ENCODE peak calls at places on chromosomes 7 and 10, in six cellular contexts. O is AG20443; T is naive thymus-derived CD4-positive, alpha-beta T cell; Q is left colon; U is aorta; K is hippocampal formation. A is an unnamed sample.

GRCh38 chr7:10789170-10789569 is 184.5 kb upstream of the PHF14 start:
- DNase-seq in K (no peak), T (no peak), O (no peak), Q (no peak), U (no peak), A (no peak)

GRCh38 chr10:87991946-87992345 is 128.5 kb downstream of the PTEN start:
- DNase-seq in O (peak; percentile 30), U (no peak), Q (no peak), T (no peak), K (no peak), A (no peak)

GRCh38 chr10:133126431-133127290 is 33.4 kb upstream of the KNDC1 start:
- DNase-seq in U (peak; percentile 68), O (no peak), Q (peak; percentile 22), K (no peak), T (no peak), A (no peak)

GRCh38 chr7:133837248-133837647 is 289.9 kb upstream of the LRGUK start:
- DNase-seq in O (no peak), T (no peak), K (no peak), U (no peak), Q (no peak), A (no peak)

GRCh38 chr7:121328508-121329459 is at the start of gene WNT16:
- DNase-seq in O (peak; percentile 57), T (no peak), U (no peak), K (no peak), Q (no peak), A (no peak)

GRCh38 chr10:70328987-70329386 is 45.2 kb upstream of the NPFFR1 start:
- DNase-seq in K (no peak), O (no peak), U (no peak), T (no peak), Q (no peak), A (no peak)

GRCh38 chr7:26166681-26167266 is 14.8 kb downstream of the NFE2L3 start:
- DNase-seq in U (no peak), O (no peak), T (no peak), Q (no peak), K (no peak), A (no peak)

GRCh38 chr7:2812831-2813230 is 31.3 kb downstream of the GNA12 start:
- DNase-seq in U (no peak), Q (no peak), O (no peak), T (no peak), K (no peak), A (no peak)

GRCh38 chr7:12759112-12759511 is 71.7 kb downstream of the ARL4A start:
- DNase-seq in O (no peak), T (no peak), U (no peak), Q (no peak), K (no peak), A (no peak)

A was measured in cortex of kidney.